ENCODE peak calls at places on chromosomes 3 and 15, in five cellular contexts. I is 8988T; W is skeletal muscle cell; E is uterus; C is effector memory CD8-positive, alpha-beta T cell. V is an unnamed sample.

GRCh38 chr15:93417156-93418077 is 328.4 kb upstream of the RGMA start:
- DNase-seq in I (no peak), W (no peak), E (no peak), C (no peak), V (no peak)

GRCh38 chr3:24947103-24947502 is 452.5 kb upstream of the THRB start:
- DNase-seq in I (no peak), W (no peak), E (no peak), C (no peak), V (no peak)

GRCh38 chr15:80594091-80594889 is 100.8 kb upstream of the ABHD17C start:
- DNase-seq in I (no peak), W (no peak), E (no peak), C (no peak), V (no peak)

GRCh38 chr3:29338377-29338776 is 57.5 kb downstream of the RBMS3 start:
- DNase-seq in I (no peak), W (no peak), E (no peak), C (no peak), V (no peak)

GRCh38 chr15:47184003-47184404 is 533.3 kb upstream of the SEMA6D start:
- DNase-seq in I (no peak), W (no peak), E (no peak), C (no peak), V (no peak)

GRCh38 chr3:34364345-34364744 is 565.9 kb downstream of the PDCD6IP start:
- DNase-seq in I (no peak), W (peak; percentile 3), E (no peak), C (no peak), V (no peak)

GRCh38 chr3:138066383-138066782 is 49.0 kb downstream of the DZIP1L start:
- DNase-seq in I (no peak), W (no peak), E (no peak), C (no peak), V (no peak)

GRCh38 chr3:138009476-138010272 is at the start of gene CLDN18:
- DNase-seq in I (no peak), W (no peak), E (no peak), C (no peak), V (no peak)

V was measured in AG04450.